ENCODE peak calls at places on chromosomes 6 and 20, in four cellular contexts. E, L, D and H are unnamed samples.
A peak's percentile ranks its signal among the peaks of the same experiment; 100 is the strongest.

GRCh38 chr6:155314773-155315515 is 660 bp upstream of the TFB1M start:
- DNase-seq in D (peak; percentile 34), L (no peak), E (peak; percentile 90), H (no peak)

GRCh38 chr6:16306334-16306733 is 67.9 kb downstream of the GMPR start:
- DNase-seq in D (no peak), L (no peak), E (no peak), H (no peak)

GRCh38 chr6:82570083-82570482 is 206.5 kb downstream of the TPBG start:
- DNase-seq in E (no peak), L (no peak), D (no peak), H (no peak)

GRCh38 chr6:8526619-8527018 is 91.3 kb upstream of the SLC35B3 start:
- DNase-seq in D (peak; percentile 27), E (no peak), L (peak; percentile 4), H (no peak)

GRCh38 chr6:140915001-140915950 is 1217.4 kb upstream of the GJE1 start:
- DNase-seq in L (no peak), D (no peak), E (no peak), H (no peak)

GRCh38 chr6:132952998-132953397 is 138.6 kb downstream of the RPS12 start:
- DNase-seq in D (no peak), L (no peak), E (no peak), H (no peak)

GRCh38 chr6:26388441-26388840 is 5.5 kb downstream of the BTN2A2 start:
- DNase-seq in L (no peak), E (peak; percentile 22), D (no peak), H (no peak)

GRCh38 chr20:51195419-51195901 is 172.6 kb upstream of the KCNG1 start:
- DNase-seq in L (no peak), E (peak; percentile 51), D (no peak), H (no peak)

GRCh38 chr6:15325540-15325955 is 79.7 kb downstream of the JARID2 start:
- DNase-seq in L (no peak), E (no peak), D (no peak), H (no peak)

GRCh38 chr20:23043376-23043775 is 6.1 kb downstream of the THBD start:
- DNase-seq in E (no peak), L (no peak), D (no peak), H (no peak)

GRCh38 chr6:109896333-109896732 is 81.8 kb upstream of the GPR6 start:
- DNase-seq in L (no peak), E (no peak), D (no peak), H (no peak)

GRCh38 chr6:16059496-16059895 is 69.4 kb upstream of the MYLIP start:
- DNase-seq in L (no peak), D (no peak), E (no peak), H (no peak)

GRCh38 chr6:8803181-8803760 is 367.9 kb upstream of the SLC35B3 start:
- DNase-seq in L (no peak), D (no peak), E (no peak), H (no peak)

GRCh38 chr6:12196326-12196936 is 93.7 kb upstream of the EDN1 start:
- DNase-seq in E (peak; percentile 27), L (no peak), D (no peak), H (no peak)

GRCh38 chr6:1910621-1911407 is 301.1 kb downstream of the FOXC1 start:
- DNase-seq in E (no peak), L (no peak), D (no peak), H (no peak)

GRCh38 chr6:81384921-81385320 is 367.6 kb downstream of the TENT5A start:
- DNase-seq in L (no peak), D (no peak), E (no peak), H (no peak)

GRCh38 chr6:112912351-112913101 is 565.4 kb downstream of the RFPL4B start:
- DNase-seq in E (no peak), L (no peak), D (no peak), H (no peak)

GRCh38 chr6:64330694-64331309 is 695.2 kb downstream of the PHF3 start:
- DNase-seq in E (peak; percentile 14), D (peak; percentile 27), L (peak; percentile 17), H (peak; percentile 17)

GRCh38 chr6:3414704-3415453 is 42.0 kb downstream of the SLC22A23 start:
- DNase-seq in D (peak; percentile 65), L (no peak), E (peak; percentile 44), H (no peak)

GRCh38 chr20:37925265-37926165 is 22.6 kb downstream of the VSTM2L start:
- DNase-seq in L (no peak), D (no peak), E (no peak), H (no peak)

GRCh38 chr6:66326228-66326627 is 619.2 kb upstream of the EYS start:
- DNase-seq in D (no peak), E (no peak), L (no peak), H (no peak)

GRCh38 chr6:121157913-121158312 is 176.4 kb downstream of the TBC1D32 start:
- DNase-seq in L (no peak), E (no peak), D (no peak), H (no peak)

GRCh38 chr6:71373943-71374342 is 85.3 kb downstream of the OGFRL1 start:
- DNase-seq in E (no peak), D (no peak), L (no peak), H (no peak)